ENCODE peak calls at places on chromosomes 3 and 15, in five cellular contexts. J is H1, Y is WTC11, O is K562, R is HepG2. T is an unnamed sample.

GRCh38 chr3:126295407-126295939 is 61.7 kb downstream of the KLF15 start:
- DNase-seq in J (no peak), Y (no peak), O (no peak), R (no peak), T (no peak)

GRCh38 chr15:69357773-69358765 is 56.1 kb upstream of the KIF23 start:
- DNase-seq in J (no peak), Y (peak; percentile 34), O (peak; percentile 46), R (peak; percentile 76), T (no peak)

GRCh38 chr15:34012461-34013028 is 26.5 kb downstream of the AVEN start:
- DNase-seq in J (no peak), Y (no peak), O (no peak), R (no peak), T (no peak)

GRCh38 chr15:90872481-90873184 is 4.2 kb downstream of the FURIN start:
- DNase-seq in J (no peak), Y (no peak), O (peak; percentile 77), R (peak; percentile 56), T (no peak)

GRCh38 chr3:47487265-47487664 is 11.5 kb upstream of the SCAP start:
- DNase-seq in J (no peak), Y (no peak), O (no peak), R (no peak), T (no peak)

GRCh38 chr15:64232400-64232799 is 69.6 kb upstream of the PPIB start:
- DNase-seq in J (no peak), Y (no peak), O (peak; percentile 57), R (peak; percentile 10), T (no peak)

GRCh38 chr15:22968356-22968755 is 11.8 kb downstream of the CYFIP1 start:
- DNase-seq in J (no peak), Y (no peak), O (no peak), R (no peak), T (no peak)

GRCh38 chr15:99305761-99306505 is 54.7 kb downstream of the LRRC28 start:
- DNase-seq in J (no peak), Y (no peak), O (no peak), R (peak; percentile 82), T (no peak)

GRCh38 chr3:69305011-69305410 is 80.9 kb downstream of the FRMD4B start:
- DNase-seq in J (no peak), Y (no peak), O (no peak), R (no peak), T (no peak)

GRCh38 chr3:29241855-29242254 is 39.0 kb upstream of the RBMS3 start:
- DNase-seq in J (no peak), Y (no peak), O (no peak), R (no peak), T (no peak)

GRCh38 chr3:194814878-194815357 is 129.2 kb downstream of the FAM43A start:
- DNase-seq in J (no peak), Y (no peak), O (no peak), R (no peak), T (no peak)

GRCh38 chr15:63203451-63204090 is 14.2 kb downstream of the RAB8B start:
- DNase-seq in J (no peak), Y (no peak), O (peak; percentile 63), R (no peak), T (no peak)

GRCh38 chr15:81858586-81858985 is 187.2 kb downstream of the MEX3B start:
- DNase-seq in J (no peak), Y (no peak), O (no peak), R (no peak), T (no peak)

GRCh38 chr15:52511084-52511483 is 17.6 kb downstream of the MYO5A start:
- DNase-seq in J (no peak), Y (no peak), O (no peak), R (no peak), T (no peak)

GRCh38 chr3:62669161-62669560 is 206.1 kb downstream of the CADPS start:
- DNase-seq in J (no peak), Y (no peak), O (no peak), R (no peak), T (no peak)

GRCh38 chr3:105365536-105366301 is 990 bp upstream of the ALCAM start:
- DNase-seq in J (no peak), Y (peak; percentile 7), O (no peak), R (no peak), T (no peak)

GRCh38 chr3:48594431-48595049 is 589 bp downstream of the COL7A1 start:
- DNase-seq in J (no peak), Y (no peak), O (peak; percentile 9), R (no peak), T (no peak)

GRCh38 chr3:48593337-48593736 is 1.8 kb downstream of the COL7A1 start:
- DNase-seq in J (no peak), Y (no peak), O (no peak), R (no peak), T (no peak)

GRCh38 chr3:48591886-48592518 is 3.1 kb downstream of the COL7A1 start:
- DNase-seq in J (no peak), Y (no peak), O (no peak), R (no peak), T (no peak)

GRCh38 chr3:48592519-48593087 is 2.5 kb downstream of the COL7A1 start:
- DNase-seq in J (no peak), Y (no peak), O (peak; percentile 27), R (no peak), T (no peak)

GRCh38 chr3:48591436-48591835 is 3.7 kb downstream of the COL7A1 start:
- DNase-seq in J (no peak), Y (no peak), O (no peak), R (no peak), T (no peak)
- TF ChIP-seq ATF2 in J (no peak), Y (no peak), O (no peak), R (no peak), T (no peak)

GRCh38 chr15:73389539-73389938 is 20.8 kb upstream of the HCN4 start:
- DNase-seq in J (no peak), Y (peak; percentile 35), O (no peak), R (no peak), T (no peak)

GRCh38 chr15:73386886-73387506 is 18.2 kb upstream of the HCN4 start:
- DNase-seq in J (no peak), Y (peak; percentile 31), O (no peak), R (no peak), T (no peak)

GRCh38 chr15:73388256-73388781 is 19.6 kb upstream of the HCN4 start:
- DNase-seq in J (no peak), Y (peak; percentile 26), O (no peak), R (peak; percentile 26), T (no peak)

GRCh38 chr15:73386238-73386637 is 17.5 kb upstream of the HCN4 start:
- DNase-seq in J (no peak), Y (no peak), O (no peak), R (no peak), T (no peak)

GRCh38 chr15:73387507-73388255 is 18.9 kb upstream of the HCN4 start:
- DNase-seq in J (no peak), Y (no peak), O (no peak), R (no peak), T (no peak)
- TF ChIP-seq ATF3 in J (no peak), Y (no peak), O (no peak), R (no peak), T (no peak)

GRCh38 chr15:29674661-29675533 is 147.4 kb downstream of the TJP1 start:
- DNase-seq in J (peak; percentile 73), Y (peak; percentile 93), O (peak; percentile 56), R (peak; percentile 46), T (no peak)

GRCh38 chr15:29671308-29671981 is 150.8 kb downstream of the TJP1 start:
- DNase-seq in J (no peak), Y (no peak), O (no peak), R (no peak), T (no peak)

GRCh38 chr15:29672446-29672845 is 149.8 kb downstream of the TJP1 start:
- DNase-seq in J (no peak), Y (no peak), O (no peak), R (no peak), T (no peak)

GRCh38 chr15:29670945-29671307 is 151.3 kb downstream of the TJP1 start:
- DNase-seq in J (no peak), Y (no peak), O (no peak), R (peak; percentile 69), T (no peak)

GRCh38 chr15:29672923-29673809 is 149.1 kb downstream of the TJP1 start:
- DNase-seq in J (no peak), Y (no peak), O (peak; percentile 67), R (no peak), T (no peak)
- TF ChIP-seq ATF2 in J (no peak), Y (no peak), O (no peak), R (no peak), T (no peak)

DNA sequence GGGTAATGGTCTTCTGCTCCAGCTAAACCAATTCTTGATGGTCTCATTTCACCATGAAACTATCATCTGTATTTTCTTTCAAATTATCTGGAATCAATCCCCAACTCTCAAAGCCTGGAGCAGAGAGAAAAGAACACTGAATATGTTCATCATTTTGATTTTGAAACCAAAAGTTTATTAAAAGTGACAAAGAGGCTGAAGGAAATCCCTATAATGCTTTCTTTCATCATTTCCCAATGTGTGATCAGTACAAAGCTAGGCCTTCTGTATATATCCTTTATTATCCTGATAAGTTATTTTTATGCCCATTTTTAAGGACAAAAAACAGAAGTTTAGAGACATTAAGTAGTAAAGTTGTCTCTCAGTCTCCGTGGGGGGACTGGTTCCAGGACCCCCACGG is 50.1 kb upstream of the MBNL1 start:
- DNase-seq in J (no peak), Y (no peak), O (no peak), R (no peak), T (no peak)
- TF ChIP-seq ATF3 in J (no peak), Y (no peak), O (no peak), R (no peak), T (no peak)

DNA sequence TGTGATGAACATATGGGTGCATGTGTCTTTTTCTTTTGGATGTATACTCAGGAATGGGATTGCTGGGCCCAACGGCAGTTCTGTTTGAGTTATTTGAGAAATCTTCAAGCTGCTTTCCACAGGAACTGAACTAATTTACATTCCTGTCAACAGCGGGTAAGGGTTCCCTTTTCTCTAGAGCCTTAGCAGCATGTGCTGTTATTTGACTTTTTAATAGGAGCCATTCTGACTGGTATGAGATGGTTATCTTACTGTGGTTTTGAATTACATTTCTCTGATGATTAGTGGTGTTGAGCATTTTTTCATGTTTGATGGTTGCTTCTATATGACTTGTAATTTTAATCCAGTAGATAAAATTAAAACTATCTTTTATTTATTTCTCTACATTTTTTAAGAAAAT is 1168.6 kb upstream of the ALCAM start:
- DNase-seq in J (no peak), Y (no peak), O (no peak), R (no peak), T (no peak)
- TF ChIP-seq ATF2 in J (no peak), Y (no peak), O (no peak), R (no peak), T (no peak)

GRCh38 chr3:122265937-122266336 is 59.1 kb upstream of the CSTA start:
- DNase-seq in J (no peak), Y (no peak), O (no peak), R (no peak), T (no peak)
- TF ChIP-seq ATF3 in J (no peak), Y (no peak), O (no peak), R (no peak), T (no peak)

T was measured in GM12878.